ENCODE peak calls at places on chromosomes 4 and X, in four cellular contexts. I is HepG2, K is K562, T is GM12878. V is an unnamed sample.

GRCh38 chr4:53744446-53745160 is 153.3 kb upstream of the LNX1 start:
- DNase-seq in I (peak; percentile 2), K (no peak), T (no peak), V (no peak)

GRCh38 chrX:17944833-17945497 is 83.9 kb upstream of the RAI2 start:
- DNase-seq in I (peak; percentile 7), K (peak; percentile 28), T (no peak), V (peak; percentile 37)

GRCh38 chr4:37995981-37996770 is 36.0 kb downstream of the PTTG2 start:
- DNase-seq in I (no peak), K (no peak), T (no peak), V (no peak)

GRCh38 chr4:139825523-139826014 is 159.9 kb downstream of the MGST2 start:
- DNase-seq in I (no peak), K (no peak), T (no peak), V (no peak)

GRCh38 chr4:176742211-176742610 is 50.5 kb downstream of the VEGFC start:
- DNase-seq in I (no peak), K (no peak), T (no peak), V (no peak)

GRCh38 chr4:141127884-141128283 is 5.4 kb downstream of the RNF150 start:
- DNase-seq in I (no peak), K (no peak), T (no peak), V (no peak)

GRCh38 chr4:153023692-153024394 is 87.7 kb downstream of the FHDC1 start:
- DNase-seq in I (no peak), K (peak; percentile 69), T (no peak), V (no peak)

GRCh38 chrX:70001269-70001668 is 48.5 kb downstream of the AWAT2 start:
- DNase-seq in I (no peak), K (no peak), T (no peak), V (no peak)

GRCh38 chr4:119632216-119632615 is 3.6 kb upstream of the PDE5A start:
- DNase-seq in I (no peak), K (no peak), T (no peak), V (no peak)

GRCh38 chrX:16526003-16526402 is 124.0 kb upstream of the S100G start:
- DNase-seq in I (no peak), K (no peak), T (no peak), V (no peak)

GRCh38 chr4:138952405-138952804 is 63.2 kb upstream of the NOCT start:
- DNase-seq in I (no peak), K (no peak), T (no peak), V (no peak)

GRCh38 chrX:80216086-80216485 is 201.5 kb downstream of the TBX22 start:
- DNase-seq in I (no peak), K (no peak), T (no peak), V (no peak)

GRCh38 chrX:132940727-132941162 is 17.7 kb downstream of the HS6ST2 start:
- DNase-seq in I (peak; percentile 31), K (peak; percentile 8), T (no peak), V (peak; percentile 60)

GRCh38 chrX:154056739-154057367 is 37.2 kb upstream of the IRAK1 start:
- DNase-seq in I (peak; percentile 86), K (no peak), T (no peak), V (no peak)

GRCh38 chr4:54898941-54899340 is 226.5 kb downstream of the KDR start:
- DNase-seq in I (no peak), K (no peak), T (no peak), V (no peak)

GRCh38 chrX:46574941-46575381 is 1.4 kb downstream of the CHST7 start:
- DNase-seq in I (no peak), K (no peak), T (no peak), V (no peak)

GRCh38 chr4:147682755-147683154 is 1.2 kb downstream of the PRMT9 start:
- DNase-seq in I (no peak), K (no peak), T (no peak), V (no peak)

GRCh38 chrX:78199851-78200250 is 60.4 kb upstream of the TAF9B start:
- DNase-seq in I (peak; percentile 31), K (peak; percentile 61), T (no peak), V (peak; percentile 28)

GRCh38 chr4:88971536-88971935 is 85.4 kb downstream of the FAM13A start:
- DNase-seq in I (no peak), K (no peak), T (no peak), V (no peak)

GRCh38 chr4:10661047-10661446 is 23.5 kb downstream of the CLNK start:
- DNase-seq in I (no peak), K (no peak), T (no peak), V (no peak)

GRCh38 chr4:10655968-10656367 is 28.6 kb downstream of the CLNK start:
- DNase-seq in I (no peak), K (no peak), T (no peak), V (no peak)

GRCh38 chr4:10659251-10659650 is 25.3 kb downstream of the CLNK start:
- DNase-seq in I (no peak), K (no peak), T (no peak), V (no peak)

GRCh38 chr4:10656988-10657387 is 27.6 kb downstream of the CLNK start:
- DNase-seq in I (no peak), K (no peak), T (no peak), V (no peak)

DNA sequence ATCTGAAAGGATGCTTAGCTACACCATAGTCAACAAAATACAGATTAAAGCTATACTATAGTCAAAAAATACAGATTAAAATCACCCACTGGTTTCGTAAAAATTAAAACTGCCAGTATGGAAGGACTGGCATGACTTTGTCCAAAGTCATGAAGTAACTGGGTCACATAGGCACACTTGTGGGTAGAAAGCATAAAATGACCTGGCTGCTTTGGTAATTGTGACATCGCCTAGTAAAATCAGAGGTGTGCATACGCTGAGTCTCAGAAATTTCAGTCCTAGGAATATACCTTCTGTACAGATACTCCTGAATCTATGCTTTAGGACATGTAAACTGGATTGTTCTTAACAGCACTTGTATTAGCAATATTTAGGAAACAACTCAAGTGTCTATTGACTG is 28.1 kb downstream of the CLNK start:
- DNase-seq in I (no peak), K (no peak), T (no peak), V (no peak)
- TF ChIP-seq FOXM1 in I (no peak), K (no peak), T (no peak), V (no peak)

GRCh38 chrX:129744881-129745321 is 6.1 kb downstream of the XPNPEP2 start:
- DNase-seq in I (no peak), K (no peak), T (no peak), V (no peak)
- TF ChIP-seq TARDBP in I (no peak), K (no peak), T (no peak), V (no peak)

GRCh38 chr4:8222609-8223391 is 23.7 kb downstream of the SH3TC1 start:
- DNase-seq in I (no peak), K (no peak), T (no peak), V (no peak)

GRCh38 chr4:8221985-8222384 is 22.9 kb downstream of the SH3TC1 start:
- DNase-seq in I (no peak), K (no peak), T (no peak), V (no peak)

GRCh38 chr4:8220661-8221446 is 21.8 kb downstream of the SH3TC1 start:
- DNase-seq in I (no peak), K (no peak), T (no peak), V (no peak)

GRCh38 chr4:8219236-8219635 is 20.1 kb downstream of the SH3TC1 start:
- DNase-seq in I (no peak), K (no peak), T (no peak), V (no peak)

GRCh38 chr4:8221476-8221875 is 22.4 kb downstream of the SH3TC1 start:
- DNase-seq in I (no peak), K (no peak), T (peak; percentile 46), V (no peak)
- TF ChIP-seq FOXK2 in I (no peak), K (no peak), T (no peak), V (no peak)

GRCh38 chr4:145939856-145940255 is 1.2 kb upstream of the ZNF827 start:
- DNase-seq in I (no peak), K (no peak), T (no peak), V (no peak)
- TF ChIP-seq FOXM1 in I (no peak), K (no peak), T (no peak), V (no peak)

GRCh38 chr4:16597829-16598228 is 300.6 kb downstream of the LDB2 start:
- DNase-seq in I (peak; percentile 4), K (no peak), T (no peak), V (no peak)
- TF ChIP-seq TARDBP in I (no peak), K (no peak), T (no peak), V (no peak)

DNA sequence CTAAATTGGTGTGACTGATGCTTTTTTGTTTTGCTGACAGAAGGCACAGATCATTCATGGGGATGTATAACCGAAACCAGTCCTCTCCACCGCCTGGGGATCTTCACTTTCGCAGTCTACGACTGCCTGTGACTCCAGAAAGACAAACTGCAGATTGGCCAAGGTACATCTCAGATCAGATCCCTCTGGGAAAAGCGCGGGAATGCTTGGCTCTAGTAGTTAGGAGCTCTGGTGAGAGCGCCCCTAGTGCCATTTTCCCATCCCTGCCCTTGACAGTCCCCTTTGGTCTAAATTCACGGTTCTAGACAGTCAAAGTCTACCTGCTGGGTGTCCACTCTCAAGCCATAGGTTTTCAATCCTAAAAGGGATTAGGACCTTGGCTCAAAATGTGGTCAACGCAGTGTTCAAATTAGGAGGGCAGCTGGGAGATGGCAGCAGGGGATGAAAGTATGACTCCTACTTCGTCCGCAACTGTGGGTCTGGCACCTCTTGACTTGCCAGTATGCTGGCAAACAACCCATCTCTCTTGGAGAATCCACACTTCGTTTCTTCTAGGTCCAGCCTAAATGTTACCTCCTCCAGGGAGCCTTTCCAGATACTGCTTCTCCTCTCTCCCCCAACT is 6.9 kb upstream of the HAND2 start:
- DNase-seq in I (peak; percentile 7), K (no peak), T (no peak), V (no peak)
- TF ChIP-seq FOXK2 in I (no peak), K (no peak), T (no peak), V (no peak)

GRCh38 chr4:125719987-125720386 is 405.2 kb downstream of the FAT4 start:
- DNase-seq in I (peak; percentile 53), K (no peak), T (no peak), V (no peak)
- TF ChIP-seq FOXM1 in I (no peak), K (no peak), T (no peak), V (no peak)

DNA sequence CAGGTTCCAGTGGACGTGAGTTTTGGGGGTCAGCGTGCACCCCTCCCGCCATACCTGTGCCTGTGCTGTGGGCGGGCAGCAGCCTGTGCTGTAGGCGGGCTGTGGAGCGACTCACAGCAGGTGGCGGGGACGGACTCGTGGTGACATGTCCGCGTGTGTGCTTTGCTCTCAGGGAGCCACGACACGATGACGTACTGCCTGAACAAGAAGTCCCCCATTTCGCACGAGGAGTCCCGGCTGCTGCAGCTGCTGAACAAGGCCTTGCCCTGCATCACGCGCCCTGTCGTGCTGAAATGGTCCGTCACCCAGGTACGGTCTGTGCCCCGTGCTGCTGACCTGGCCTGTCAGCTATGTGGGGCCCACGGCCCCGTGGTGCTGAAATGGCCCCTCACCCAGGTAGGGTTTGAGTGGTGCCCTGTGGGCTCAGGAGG is 7.4 kb downstream of the PLCXD1 start:
- DNase-seq in I (no peak), K (no peak), T (no peak), V (no peak)
- TF ChIP-seq TARDBP in I (no peak), K (no peak), T (no peak), V (no peak)

DNA sequence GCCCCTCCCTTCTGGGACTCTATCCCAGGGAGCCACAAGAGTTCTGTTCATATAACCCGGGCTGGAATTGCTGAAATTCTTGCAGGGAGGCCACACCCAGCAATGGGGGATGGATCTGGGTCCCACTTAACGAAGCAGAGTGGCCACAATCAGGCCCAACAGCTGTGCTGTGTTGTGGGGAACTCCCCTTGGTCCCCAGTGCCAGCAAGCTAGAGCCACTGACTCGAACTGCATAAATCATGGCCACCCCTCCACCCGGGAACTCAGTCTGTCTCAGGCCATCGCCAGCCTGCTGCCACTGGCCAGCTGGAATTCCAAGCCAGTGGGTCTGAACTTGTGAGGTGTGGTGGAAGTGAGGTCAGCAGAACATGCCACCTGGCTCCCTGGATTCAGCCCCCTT is 111.1 kb downstream of the KLF8 start:
- DNase-seq in I (no peak), K (no peak), T (no peak), V (no peak)
- TF ChIP-seq FOXK2 in I (no peak), K (no peak), T (no peak), V (no peak)

V was measured in HEK293T.